ENCODE peak calls at places on chromosomes 3 and 15, in five cellular contexts. One of them, this sample, is unnamed.

GRCh38 chr15:83708328-83708727 is 54.4 kb downstream of the ADAMTSL3 start:
- DNase-seq in HepG2: no peak
- DNase-seq in H1: no peak
- DNase-seq in K562: no peak
- DNase-seq in GM12878: no peak
- DNase-seq in this sample: no peak

GRCh38 chr3:185353823-185354614 is 8.9 kb upstream of the MAP3K13 start:
- DNase-seq in HepG2: peak
- DNase-seq in H1: peak
- DNase-seq in K562: peak
- DNase-seq in GM12878: peak
- DNase-seq in this sample: peak

GRCh38 chr15:91855684-91856553 is 2.4 kb downstream of the SLCO3A1 start:
- DNase-seq in HepG2: peak
- DNase-seq in H1: peak
- DNase-seq in K562: no peak
- DNase-seq in GM12878: peak
- DNase-seq in this sample: peak

GRCh38 chr15:60396964-60397771 is 618 bp downstream of the ANXA2 start:
- DNase-seq in HepG2: no peak
- DNase-seq in H1: peak
- DNase-seq in K562: peak
- DNase-seq in GM12878: peak
- DNase-seq in this sample: peak

GRCh38 chr3:150589759-150590158 is 13.4 kb upstream of the SELENOT start:
- DNase-seq in HepG2: no peak
- DNase-seq in H1: no peak
- DNase-seq in K562: peak
- DNase-seq in GM12878: no peak
- DNase-seq in this sample: no peak

GRCh38 chr3:149377408-149378111 is at the start of gene TM4SF1:
- DNase-seq in HepG2: peak
- DNase-seq in H1: no peak
- DNase-seq in K562: no peak
- DNase-seq in GM12878: no peak
- DNase-seq in this sample: no peak

GRCh38 chr3:22360977-22361376 is 610.0 kb upstream of the ZNF385D start:
- DNase-seq in HepG2: no peak
- DNase-seq in H1: no peak
- DNase-seq in K562: no peak
- DNase-seq in GM12878: no peak
- DNase-seq in this sample: no peak

GRCh38 chr3:8990266-8991215 is 27.3 kb upstream of the RAD18 start:
- DNase-seq in HepG2: no peak
- DNase-seq in H1: peak
- DNase-seq in K562: no peak
- DNase-seq in GM12878: no peak
- DNase-seq in this sample: no peak

GRCh38 chr3:163384383-163384782 is 1693.9 kb downstream of the SI start:
- DNase-seq in HepG2: no peak
- DNase-seq in H1: no peak
- DNase-seq in K562: no peak
- DNase-seq in GM12878: no peak
- DNase-seq in this sample: no peak

DNA sequence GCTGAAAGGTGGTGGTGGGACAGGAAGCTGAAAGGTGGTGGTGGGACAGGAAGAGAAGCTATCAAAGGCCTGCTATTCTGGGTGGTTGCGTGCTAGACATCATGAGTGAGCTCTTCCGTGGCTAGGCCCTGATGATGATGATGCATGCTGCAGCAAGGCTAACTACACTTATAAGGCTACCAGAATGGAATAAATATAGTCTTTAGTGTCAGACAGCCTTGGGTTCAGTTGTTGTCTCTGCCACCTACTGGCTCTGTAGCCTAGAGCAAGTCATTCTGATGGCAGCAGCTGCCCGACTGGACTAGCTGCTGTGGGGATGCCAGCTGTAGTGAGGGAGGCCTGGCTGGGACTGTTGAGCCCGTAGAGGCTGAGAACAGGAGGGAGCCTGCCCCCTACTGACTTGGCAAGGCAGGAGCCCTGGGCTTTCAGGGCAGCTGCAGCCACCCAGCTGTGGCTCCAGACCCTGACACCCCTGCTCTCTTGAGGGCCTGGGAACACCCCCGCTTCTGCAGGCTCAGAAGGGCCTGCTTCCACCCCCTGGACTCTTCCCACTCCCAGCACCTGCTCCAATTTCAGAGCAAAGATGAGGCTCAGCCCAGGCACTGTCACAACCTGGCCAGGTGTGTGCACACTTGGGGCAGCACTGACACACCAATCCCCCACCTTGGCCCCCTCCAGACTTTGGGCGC is 21.4 kb upstream of the ZBED2 start:
- DNase-seq in HepG2: peak
- DNase-seq in H1: no peak
- DNase-seq in K562: no peak
- DNase-seq in GM12878: no peak
- DNase-seq in this sample: no peak
- TF ChIP-seq GABPA in HepG2: no peak
- TF ChIP-seq GABPA in H1: no peak
- TF ChIP-seq GABPA in K562: no peak
- TF ChIP-seq GABPA in GM12878: no peak
- TF ChIP-seq GABPA in this sample: no peak

GRCh38 chr15:78391781-78392180 is 46.2 kb upstream of the IREB2 start:
- DNase-seq in HepG2: no peak
- DNase-seq in H1: no peak
- DNase-seq in K562: no peak
- DNase-seq in GM12878: no peak
- DNase-seq in this sample: no peak

GRCh38 chr15:78390823-78391222 is 47.2 kb upstream of the IREB2 start:
- DNase-seq in HepG2: no peak
- DNase-seq in H1: no peak
- DNase-seq in K562: no peak
- DNase-seq in GM12878: no peak
- DNase-seq in this sample: no peak

GRCh38 chr15:78390242-78390641 is 47.8 kb upstream of the IREB2 start:
- DNase-seq in HepG2: no peak
- DNase-seq in H1: no peak
- DNase-seq in K562: no peak
- DNase-seq in GM12878: no peak
- DNase-seq in this sample: no peak

GRCh38 chr15:78393137-78393536 is 44.9 kb upstream of the IREB2 start:
- DNase-seq in HepG2: no peak
- DNase-seq in H1: no peak
- DNase-seq in K562: no peak
- DNase-seq in GM12878: no peak
- DNase-seq in this sample: no peak

GRCh38 chr15:78392430-78392829 is 45.6 kb upstream of the IREB2 start:
- DNase-seq in HepG2: no peak
- DNase-seq in H1: no peak
- DNase-seq in K562: no peak
- DNase-seq in GM12878: no peak
- DNase-seq in this sample: peak
- TF ChIP-seq YY1 in HepG2: no peak
- TF ChIP-seq YY1 in H1: no peak
- TF ChIP-seq YY1 in K562: no peak
- TF ChIP-seq YY1 in GM12878: no peak
- TF ChIP-seq YY1 in this sample: no peak

GRCh38 chr3:115227046-115227445 is 80.0 kb upstream of the ZBTB20 start:
- DNase-seq in HepG2: no peak
- DNase-seq in H1: no peak
- DNase-seq in K562: no peak
- DNase-seq in GM12878: no peak
- DNase-seq in this sample: no peak

GRCh38 chr3:115233021-115233420 is 85.9 kb upstream of the ZBTB20 start:
- DNase-seq in HepG2: no peak
- DNase-seq in H1: no peak
- DNase-seq in K562: no peak
- DNase-seq in GM12878: no peak
- DNase-seq in this sample: no peak

GRCh38 chr3:115232167-115232566 is 85.1 kb upstream of the ZBTB20 start:
- DNase-seq in HepG2: no peak
- DNase-seq in H1: no peak
- DNase-seq in K562: no peak
- DNase-seq in GM12878: no peak
- DNase-seq in this sample: no peak

GRCh38 chr3:115227461-115227860 is 80.4 kb upstream of the ZBTB20 start:
- DNase-seq in HepG2: no peak
- DNase-seq in H1: no peak
- DNase-seq in K562: no peak
- DNase-seq in GM12878: no peak
- DNase-seq in this sample: no peak

DNA sequence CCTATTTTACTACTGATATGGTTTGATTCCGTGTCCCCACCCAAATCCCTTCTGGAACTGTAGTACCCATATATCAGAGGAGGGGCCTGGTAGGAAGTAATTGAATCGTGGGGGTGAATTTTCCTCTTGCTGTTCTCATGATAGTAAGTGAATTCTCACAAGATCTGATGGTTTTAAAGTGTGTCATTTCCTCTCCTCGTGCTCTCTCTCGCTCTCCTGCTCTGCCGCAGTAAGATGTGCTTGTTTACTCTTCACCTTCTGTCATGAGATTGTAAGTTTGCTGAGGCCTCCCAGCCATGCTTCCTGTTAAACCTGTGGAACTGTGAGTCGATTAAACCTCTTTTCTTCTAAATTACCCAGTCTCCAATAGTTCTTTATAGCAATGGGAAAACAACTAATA is 81.2 kb upstream of the ZBTB20 start:
- DNase-seq in HepG2: no peak
- DNase-seq in H1: no peak
- DNase-seq in K562: no peak
- DNase-seq in GM12878: no peak
- DNase-seq in this sample: no peak
- TF ChIP-seq GABPA in HepG2: no peak
- TF ChIP-seq GABPA in H1: no peak
- TF ChIP-seq GABPA in K562: no peak
- TF ChIP-seq GABPA in GM12878: no peak
- TF ChIP-seq GABPA in this sample: no peak

GRCh38 chr15:33016405-33017024 is 178.0 kb downstream of the FMN1 start:
- DNase-seq in HepG2: no peak
- DNase-seq in H1: no peak
- DNase-seq in K562: no peak
- DNase-seq in GM12878: no peak
- DNase-seq in this sample: no peak
- TF ChIP-seq YY1 in HepG2: no peak
- TF ChIP-seq YY1 in H1: no peak
- TF ChIP-seq YY1 in K562: no peak
- TF ChIP-seq YY1 in GM12878: no peak
- TF ChIP-seq YY1 in this sample: no peak

GRCh38 chr3:77084511-77084910 is 44.6 kb downstream of the ROBO2 start:
- DNase-seq in HepG2: no peak
- DNase-seq in H1: no peak
- DNase-seq in K562: no peak
- DNase-seq in GM12878: no peak
- DNase-seq in this sample: peak

GRCh38 chr3:77086408-77086807 is 46.5 kb downstream of the ROBO2 start:
- DNase-seq in HepG2: no peak
- DNase-seq in H1: no peak
- DNase-seq in K562: no peak
- DNase-seq in GM12878: no peak
- DNase-seq in this sample: no peak

GRCh38 chr3:77079988-77080585 is 40.2 kb downstream of the ROBO2 start:
- DNase-seq in HepG2: no peak
- DNase-seq in H1: no peak
- DNase-seq in K562: no peak
- DNase-seq in GM12878: no peak
- DNase-seq in this sample: no peak

GRCh38 chr3:77078279-77078678 is 38.4 kb downstream of the ROBO2 start:
- DNase-seq in HepG2: peak
- DNase-seq in H1: no peak
- DNase-seq in K562: no peak
- DNase-seq in GM12878: no peak
- DNase-seq in this sample: no peak

GRCh38 chr3:77081240-77081661 is 41.4 kb downstream of the ROBO2 start:
- DNase-seq in HepG2: no peak
- DNase-seq in H1: no peak
- DNase-seq in K562: no peak
- DNase-seq in GM12878: no peak
- DNase-seq in this sample: no peak
- TF ChIP-seq GABPA in HepG2: no peak
- TF ChIP-seq GABPA in H1: no peak
- TF ChIP-seq GABPA in K562: no peak
- TF ChIP-seq GABPA in GM12878: no peak
- TF ChIP-seq GABPA in this sample: no peak

GRCh38 chr3:47579875-47580274 is 1.2 kb upstream of the CSPG5 start:
- DNase-seq in HepG2: no peak
- DNase-seq in H1: no peak
- DNase-seq in K562: no peak
- DNase-seq in GM12878: no peak
- DNase-seq in this sample: no peak
- TF ChIP-seq YY1 in HepG2: no peak
- TF ChIP-seq YY1 in H1: no peak
- TF ChIP-seq YY1 in K562: no peak
- TF ChIP-seq YY1 in GM12878: no peak
- TF ChIP-seq YY1 in this sample: no peak

GRCh38 chr3:39147711-39148115 is 5.7 kb downstream of the CSRNP1 start:
- DNase-seq in HepG2: no peak
- DNase-seq in H1: no peak
- DNase-seq in K562: no peak
- DNase-seq in GM12878: no peak
- DNase-seq in this sample: no peak
- TF ChIP-seq GABPA in HepG2: no peak
- TF ChIP-seq GABPA in H1: no peak
- TF ChIP-seq GABPA in K562: peak
- TF ChIP-seq GABPA in GM12878: no peak
- TF ChIP-seq GABPA in this sample: no peak